ENCODE peak calls at places on chromosomes 16 and 17, in five cellular contexts. F, P, K, Z and V are unnamed samples.

GRCh38 chr16:85986931-85987749 is 88.2 kb downstream of the IRF8 start:
- DNase-seq in F (peak), Z (peak), P (peak), K (peak), V (no peak)

GRCh38 chr17:50956409-50956749 is 90.2 kb upstream of the TOB1 start:
- DNase-seq in P (no peak), K (no peak), F (no peak), Z (no peak), V (no peak)

GRCh38 chr16:70686376-70687171 is 721 bp upstream of the MTSS2 start:
- DNase-seq in P (no peak), F (no peak), Z (no peak), K (peak), V (no peak)

GRCh38 chr17:794876-795275 is 12.7 kb downstream of the MRM3 start:
- DNase-seq in F (peak), Z (peak), P (no peak), K (peak), V (no peak)

GRCh38 chr17:66547170-66547865 is 244.9 kb downstream of the PRKCA start:
- DNase-seq in F (no peak), Z (no peak), K (no peak), P (peak), V (no peak)

GRCh38 chr16:50457423-50457822 is 88.6 kb upstream of the BRD7 start:
- DNase-seq in Z (no peak), K (no peak), P (no peak), F (no peak), V (no peak)

GRCh38 chr16:24279982-24280381 is 23.8 kb downstream of the CACNG3 start:
- DNase-seq in F (no peak), Z (no peak), P (no peak), K (no peak), V (no peak)

GRCh38 chr17:66611397-66611796 is 223.5 kb upstream of the CACNG5 start:
- DNase-seq in P (no peak), F (no peak), K (no peak), Z (no peak), V (no peak)

GRCh38 chr17:59149051-59149450 is 5.9 kb downstream of the SKA2 start:
- DNase-seq in Z (no peak), P (no peak), K (no peak), F (no peak), V (no peak)

GRCh38 chr17:59751955-59752413 is 44.5 kb downstream of the VMP1 start:
- DNase-seq in K (no peak), Z (no peak), P (no peak), F (no peak), V (no peak)

GRCh38 chr17:40491486-40491885 is 9.9 kb downstream of the TNS4 start:
- DNase-seq in Z (no peak), F (no peak), P (no peak), K (no peak), V (no peak)

GRCh38 chr16:66408181-66409048 is 18.7 kb upstream of the BEAN1 start:
- DNase-seq in F (no peak), Z (no peak), P (no peak), K (peak), V (no peak)

GRCh38 chr17:63477471-63478440 is 895 bp downstream of the ACE start:
- DNase-seq in K (peak), P (no peak), F (no peak), Z (no peak), V (peak)

GRCh38 chr17:36697907-36698526 is 96.6 kb downstream of the MRM1 start:
- DNase-seq in Z (peak), P (no peak), K (no peak), F (no peak), V (no peak)

GRCh38 chr17:38914741-38915638 is 10.4 kb upstream of the LASP1NB start:
- DNase-seq in P (no peak), F (no peak), K (no peak), Z (no peak), V (no peak)

GRCh38 chr16:87552072-87552718 is 50.1 kb upstream of the JPH3 start:
- DNase-seq in P (no peak), Z (no peak), K (no peak), F (no peak), V (no peak)

GRCh38 chr17:8868529-8868951 is 1.1 kb upstream of the PIK3R6 start:
- DNase-seq in Z (no peak), F (no peak), K (no peak), P (no peak), V (no peak)

GRCh38 chr16:165218-165538 is 600 bp upstream of the HBM start:
- DNase-seq in F (no peak), K (no peak), Z (no peak), P (no peak), V (no peak)

GRCh38 chr16:82655315-82655714 is 28.5 kb downstream of the CDH13 start:
- DNase-seq in P (peak), F (peak), K (no peak), Z (no peak), V (no peak)

GRCh38 chr17:27579897-27580321 is 51.1 kb upstream of the LGALS9 start:
- DNase-seq in P (no peak), F (no peak), K (no peak), Z (no peak), V (no peak)

GRCh38 chr16:1082266-1082951 is 9.9 kb downstream of the SSTR5 start:
- DNase-seq in P (no peak), K (peak), F (no peak), Z (no peak), V (no peak)

GRCh38 chr16:68287276-68288251 is 23.2 kb downstream of the SLC7A6OS start:
- DNase-seq in F (peak), Z (no peak), K (no peak), P (no peak), V (no peak)

GRCh38 chr17:20922128-20922670 is 120.6 kb downstream of the USP22 start:
- DNase-seq in F (no peak), Z (no peak), P (no peak), K (no peak), V (no peak)

GRCh38 chr17:56995776-56996175 is 17.8 kb downstream of the SCPEP1 start:
- DNase-seq in P (no peak), F (no peak), K (no peak), Z (no peak), V (no peak)

GRCh38 chr17:38861399-38861843 is 7.9 kb upstream of the RPL23 start:
- DNase-seq in Z (no peak), P (no peak), F (no peak), K (no peak), V (no peak)

GRCh38 chr17:49015924-49016774 is 19.0 kb downstream of the IGF2BP1 start:
- DNase-seq in Z (no peak), P (no peak), F (no peak), K (no peak), V (no peak)

GRCh38 chr16:3716831-3717234 is 491 bp downstream of the TRAP1 start:
- DNase-seq in Z (no peak), P (peak), K (no peak), F (peak), V (peak)

GRCh38 chr16:87616556-87616955 is 14.2 kb downstream of the JPH3 start:
- DNase-seq in Z (no peak), F (no peak), K (no peak), P (no peak), V (no peak)

GRCh38 chr17:57622886-57623433 is 122.1 kb downstream of the CCDC182 start:
- DNase-seq in K (no peak), Z (no peak), P (peak), F (no peak), V (no peak)

GRCh38 chr16:89443727-89444084 is 46.7 kb downstream of the ANKRD11 start:
- DNase-seq in F (no peak), Z (no peak), P (no peak), K (no peak), V (no peak)

GRCh38 chr17:16924701-16925440 is 47.0 kb downstream of the TNFRSF13B start:
- DNase-seq in P (no peak), F (no peak), K (no peak), Z (no peak), V (no peak)

GRCh38 chr17:41864498-41864836 is 756 bp downstream of the KLHL11 start:
- DNase-seq in Z (no peak), P (no peak), F (no peak), K (no peak), V (no peak)

GRCh38 chr17:49691086-49691676 is 13.3 kb upstream of the SPOP start:
- DNase-seq in P (no peak), F (no peak), K (no peak), Z (no peak), V (no peak)

GRCh38 chr17:56819431-56820145 is 14.1 kb downstream of the C17orf67 start:
- DNase-seq in F (peak), P (peak), K (peak), Z (peak), V (peak)

GRCh38 chr17:66025551-66025950 is 166.4 kb downstream of the CEP112 start:
- DNase-seq in Z (no peak), K (no peak), P (no peak), F (no peak), V (no peak)

GRCh38 chr17:3990391-3991127 is 26.3 kb upstream of the ATP2A3 start:
- DNase-seq in Z (no peak), K (no peak), F (no peak), P (no peak), V (no peak)

GRCh38 chr17:58503876-58504275 is 10.6 kb downstream of the MTMR4 start:
- DNase-seq in F (no peak), K (no peak), Z (no peak), P (no peak), V (no peak)

GRCh38 chr17:73309727-73310555 is 1.9 kb downstream of the CDC42EP4 start:
- DNase-seq in Z (no peak), P (no peak), F (no peak), K (no peak), V (no peak)

GRCh38 chr16:24681793-24682192 is 47.7 kb upstream of the TNRC6A start:
- DNase-seq in F (no peak), Z (no peak), K (no peak), P (no peak), V (no peak)

GRCh38 chr17:62043140-62043539 is 21.9 kb downstream of the MED13 start:
- DNase-seq in K (no peak), P (no peak), Z (no peak), F (no peak), V (no peak)